ENCODE peak calls at places on chromosome 22, in five cellular contexts. Y is upper lobe of left lung, D is RWPE1, C is AG04450, H is A549. V is an unnamed sample.
A peak's percentile ranks its signal among the peaks of the same experiment; 100 is the strongest.

GRCh38 chr22:29157759-29158535 is 47.7 kb upstream of the EMID1 start:
- DNase-seq in Y (no peak), D (no peak), C (no peak), H (peak; percentile 25), V (no peak)

GRCh38 chr22:38490915-38491314 is 15.2 kb downstream of the DDX17 start:
- DNase-seq in Y (peak; percentile 64), D (no peak), C (peak; percentile 54), H (peak; percentile 40), V (peak; percentile 40)

GRCh38 chr22:49462795-49463194 is 364.9 kb downstream of the BRD1 start:
- DNase-seq in Y (peak; percentile 39), D (no peak), C (no peak), H (no peak), V (no peak)

GRCh38 chr22:17319541-17319940 is 49.7 kb upstream of the CECR2 start:
- DNase-seq in Y (no peak), D (no peak), C (no peak), H (no peak), V (no peak)

GRCh38 chr22:38273135-38273761 is 438 bp upstream of the TMEM184B start:
- DNase-seq in Y (no peak), D (no peak), C (no peak), H (no peak), V (no peak)

GRCh38 chr22:31490496-31490925 is 869 bp upstream of the EIF4ENIF1 start:
- DNase-seq in Y (peak; percentile 83), D (peak; percentile 33), C (peak; percentile 36), H (peak; percentile 58), V (peak; percentile 30)

GRCh38 chr22:32080904-32081303 is 37.8 kb downstream of the SLC5A1 start:
- DNase-seq in Y (no peak), D (peak; percentile 64), C (peak; percentile 6), H (peak; percentile 60), V (peak; percentile 16)

GRCh38 chr22:48748860-48749554 is 1078.7 kb downstream of the BRD1 start:
- DNase-seq in Y (no peak), D (no peak), C (no peak), H (no peak), V (no peak)

GRCh38 chr22:29070490-29070889 is 2.3 kb upstream of the KREMEN1 start:
- DNase-seq in Y (no peak), D (no peak), C (no peak), H (no peak), V (no peak)

GRCh38 chr22:35407352-35407751 is 7.4 kb downstream of the MCM5 start:
- DNase-seq in Y (no peak), D (no peak), C (no peak), H (no peak), V (no peak)

GRCh38 chr22:31952094-31952401 is 7.7 kb downstream of the YWHAH start:
- DNase-seq in Y (no peak), D (no peak), C (no peak), H (no peak), V (no peak)

GRCh38 chr22:24414523-24414922 is 12.9 kb upstream of the ADORA2A start:
- DNase-seq in Y (no peak), D (no peak), C (no peak), H (no peak), V (no peak)

GRCh38 chr22:20167643-20168322 is 16.9 kb upstream of the CCDC188 start:
- DNase-seq in Y (no peak), D (no peak), C (no peak), H (no peak), V (no peak)

GRCh38 chr22:43892183-43892894 is 526 bp upstream of the PNPLA5 start:
- DNase-seq in Y (no peak), D (no peak), C (no peak), H (no peak), V (no peak)

GRCh38 chr22:25403752-25404471 is 160.6 kb upstream of the GRK3 start:
- DNase-seq in Y (no peak), D (peak; percentile 24), C (no peak), H (peak; percentile 29), V (no peak)

GRCh38 chr22:24460418-24461089 is 33.2 kb downstream of the ADORA2A start:
- DNase-seq in Y (no peak), D (no peak), C (no peak), H (no peak), V (no peak)

GRCh38 chr22:44814266-44815098 is 62.1 kb downstream of the ARHGAP8 start:
- DNase-seq in Y (no peak), D (no peak), C (no peak), H (no peak), V (no peak)

GRCh38 chr22:20858615-20859416 is at the start of the genes PI4KA and SNAP29:
- DNase-seq in Y (peak; percentile 100), D (peak; percentile 94), C (peak; percentile 94), H (peak; percentile 97), V (peak; percentile 91)

GRCh38 chr22:44463151-44463550 is 34.9 kb downstream of the RTL6 start:
- DNase-seq in Y (no peak), D (no peak), C (no peak), H (no peak), V (no peak)

GRCh38 chr22:35329114-35329847 is 29.6 kb downstream of the TOM1 start:
- DNase-seq in Y (no peak), D (no peak), C (no peak), H (no peak), V (no peak)

GRCh38 chr22:39439170-39439569 is 17.6 kb upstream of the MGAT3 start:
- DNase-seq in Y (no peak), D (no peak), C (no peak), H (peak; percentile 38), V (peak; percentile 14)

DNA sequence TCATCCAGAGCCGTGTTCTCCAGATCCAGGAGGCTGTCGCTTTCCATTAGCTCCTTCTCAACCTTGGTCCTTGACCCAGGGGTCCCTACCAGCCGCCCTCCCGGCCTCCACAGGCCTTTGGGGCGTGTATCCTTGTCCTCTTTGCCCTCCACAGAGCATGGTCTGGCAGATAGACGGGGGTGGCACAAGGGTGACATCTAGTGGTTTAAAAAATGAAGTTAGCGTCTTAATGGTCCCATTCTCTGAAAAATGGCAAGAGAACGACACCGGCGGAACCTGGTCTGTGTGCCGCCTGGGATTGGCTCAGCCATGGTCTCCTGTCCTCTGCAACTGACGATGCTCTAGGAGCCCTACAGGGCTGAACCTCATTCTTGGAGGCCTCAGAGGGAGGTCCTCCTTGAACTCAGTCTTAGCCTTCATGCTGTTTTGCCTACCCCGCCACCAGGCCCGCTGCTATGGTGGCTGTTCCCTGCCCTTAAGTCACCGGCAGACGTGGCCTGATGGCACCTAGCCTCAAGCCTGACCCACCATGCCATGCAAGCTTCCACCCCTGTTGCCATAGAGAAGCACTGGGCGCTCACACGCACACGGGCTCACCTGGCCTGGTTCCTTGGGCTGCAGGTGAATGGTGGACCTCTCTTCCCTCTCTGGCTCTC is 152.1 kb upstream of the SYN3 start:
- DNase-seq in Y (no peak), D (peak; percentile 46), C (no peak), H (peak; percentile 41), V (peak; percentile 11)
- TF ChIP-seq CTCF in Y (peak; percentile 36), D (peak; percentile 70), C (peak; percentile 56), H (peak; percentile 52), V (peak; percentile 65)

DNA sequence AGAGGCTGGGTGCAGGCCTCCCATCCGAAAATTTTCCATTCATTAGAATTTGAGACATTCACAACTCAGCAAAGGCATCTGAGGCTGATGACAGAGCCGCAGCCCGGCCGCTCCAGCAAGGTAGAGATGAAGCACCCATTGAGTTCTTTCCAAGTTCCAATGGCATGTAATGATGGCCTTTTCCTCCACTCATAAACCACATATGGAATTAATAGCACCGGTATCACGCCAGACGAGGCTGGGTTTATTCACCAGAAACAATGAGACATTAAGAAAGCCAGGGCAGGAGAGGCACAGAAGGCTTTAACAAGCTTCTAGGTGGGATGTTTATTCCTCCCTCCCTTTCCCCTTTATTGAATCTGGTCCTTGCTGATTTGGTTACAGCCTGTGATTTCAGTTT is 534.4 kb downstream of the MN1 start:
- DNase-seq in Y (no peak), D (no peak), C (no peak), H (no peak), V (peak; percentile 15)
- TF ChIP-seq CTCF in Y (no peak), D (no peak), C (no peak), H (no peak), V (no peak)

GRCh38 chr22:37126882-37127281 is 17.4 kb upstream of the TMPRSS6 start:
- DNase-seq in Y (no peak), D (no peak), C (no peak), H (no peak), V (no peak)
- TF ChIP-seq CTCF in Y (no peak), D (no peak), C (peak; percentile 14), H (peak; percentile 28), V (peak; percentile 38)

DNA sequence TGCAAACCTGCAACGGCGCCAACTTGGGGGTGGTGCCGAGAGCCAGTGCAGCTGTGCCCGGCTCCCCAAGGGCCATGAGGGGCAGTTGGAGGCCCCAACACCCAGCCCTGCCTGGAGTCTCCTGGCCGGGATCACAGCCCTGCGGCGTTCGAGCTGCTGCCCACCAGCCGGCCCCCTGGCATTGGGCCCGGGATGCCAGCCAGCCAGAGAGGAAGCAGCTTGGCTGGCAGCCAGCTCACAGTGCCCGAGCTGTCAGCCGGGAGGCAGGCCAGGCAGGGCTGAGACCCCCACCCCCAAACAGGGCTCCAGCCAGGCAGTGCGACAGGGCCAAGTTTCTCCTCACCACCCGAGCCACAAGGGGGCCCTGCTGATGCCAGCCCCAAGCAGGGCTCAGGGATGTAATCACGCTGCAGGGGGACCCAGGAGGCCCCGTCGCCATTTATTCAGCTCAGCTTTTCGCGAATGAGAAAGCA is 26.0 kb upstream of the TCF20 start:
- DNase-seq in Y (no peak), D (no peak), C (no peak), H (no peak), V (no peak)
- TF ChIP-seq CTCF in Y (no peak), D (no peak), C (peak; percentile 13), H (no peak), V (peak; percentile 29)

GRCh38 chr22:46368871-46369715 is 33.6 kb downstream of the TRMU start:
- DNase-seq in Y (no peak), D (no peak), C (no peak), H (no peak), V (no peak)

GRCh38 chr22:46371623-46372226 is 36.2 kb downstream of the TRMU start:
- DNase-seq in Y (no peak), D (no peak), C (no peak), H (no peak), V (no peak)

GRCh38 chr22:46372686-46373085 is 37.2 kb downstream of the TRMU start:
- DNase-seq in Y (no peak), D (no peak), C (no peak), H (no peak), V (no peak)

GRCh38 chr22:46369716-46370583 is 34.4 kb downstream of the TRMU start:
- DNase-seq in Y (no peak), D (no peak), C (no peak), H (no peak), V (no peak)

DNA sequence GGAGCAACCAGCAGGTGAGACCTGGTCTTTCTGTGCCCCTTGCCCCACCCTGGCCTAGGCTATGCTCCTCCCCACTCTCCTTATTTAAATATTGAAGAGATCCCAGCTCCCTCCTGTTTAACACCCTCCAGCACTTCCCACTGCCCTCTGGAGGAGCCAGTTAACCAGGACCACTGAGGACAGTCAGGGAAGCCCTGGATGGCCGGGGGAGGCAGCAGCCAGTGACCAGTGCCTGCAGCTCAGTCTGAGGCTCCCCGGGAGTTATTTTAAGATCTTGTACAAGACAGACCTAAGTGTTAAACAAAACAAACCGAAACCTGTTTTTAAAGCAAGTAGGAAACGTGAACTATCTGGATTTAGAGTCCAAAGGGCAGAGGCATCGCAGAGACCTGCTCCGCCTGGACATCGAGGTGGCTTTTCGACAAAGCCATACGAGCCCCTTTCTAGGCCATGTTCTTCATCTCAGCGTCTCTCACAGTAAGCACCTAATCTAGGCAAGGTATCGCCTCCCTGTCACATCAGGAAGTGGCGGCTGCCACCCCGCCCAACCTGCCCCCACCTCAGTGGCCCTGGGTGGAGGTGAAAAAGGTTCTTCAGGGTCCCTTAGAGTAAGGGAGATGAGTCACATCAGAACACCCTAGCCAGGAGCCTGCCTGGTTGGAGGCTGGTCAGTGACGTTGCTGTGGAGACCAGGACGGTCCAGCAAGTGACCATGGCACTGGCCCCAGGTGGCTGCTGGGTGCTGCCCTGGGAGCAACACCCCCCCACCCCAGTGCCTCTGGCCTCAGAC is 35.3 kb downstream of the TRMU start:
- DNase-seq in Y (no peak), D (no peak), C (no peak), H (no peak), V (no peak)
- TF ChIP-seq CTCF in Y (no peak), D (no peak), C (no peak), H (no peak), V (no peak)